ENCODE peak calls at places on chromosomes 13 and 19, in ten cellular contexts. T, A, I, O, M, Q, R, L, C and E are unnamed samples.
A peak's percentile ranks its signal among the peaks of the same experiment; 100 is the strongest.

GRCh38 chr13:81606074-81606473 is 1265.1 kb upstream of the SPRY2 start:
- DNase-seq in I (no peak), O (peak; percentile 24), R (no peak), L (no peak), A (no peak), Q (no peak), T (no peak), C (no peak), M (no peak), E (no peak)

GRCh38 chr19:33794578-33795369 is 1.9 kb upstream of the KCTD15 start:
- DNase-seq in R (no peak), Q (peak; percentile 54), L (no peak), I (no peak), M (no peak), A (no peak), O (no peak), T (no peak), C (no peak), E (no peak)

GRCh38 chr19:51887522-51888498 is at the start of gene ZNF577:
- DNase-seq in T (peak; percentile 87), A (peak; percentile 69), Q (peak; percentile 91), M (peak; percentile 83), R (no peak), O (peak; percentile 89), L (peak; percentile 7), I (peak; percentile 89), C (peak; percentile 74), E (peak; percentile 51)

GRCh38 chr13:62085337-62085736 is 669.7 kb upstream of the PCDH20 start:
- DNase-seq in R (no peak), C (no peak), T (no peak), O (no peak), Q (no peak), A (no peak), L (no peak), M (no peak), I (no peak), E (no peak)

GRCh38 chr13:106376411-106377112 is 158.9 kb downstream of the EFNB2 start:
- DNase-seq in O (peak; percentile 76), I (no peak), Q (no peak), A (no peak), T (no peak), L (no peak), R (peak; percentile 91), M (peak; percentile 49), C (peak; percentile 67), E (peak; percentile 58)

GRCh38 chr19:34310494-34310981 is 54.5 kb upstream of the GPI start:
- DNase-seq in C (no peak), R (no peak), A (no peak), O (no peak), I (no peak), L (no peak), Q (no peak), M (no peak), T (peak; percentile 83), E (no peak)

GRCh38 chr13:27338816-27339215 is 68.2 kb downstream of the RASL11A start:
- DNase-seq in Q (no peak), I (no peak), T (no peak), L (no peak), R (no peak), A (no peak), C (no peak), O (no peak), M (no peak), E (no peak)

GRCh38 chr19:18020212-18021067 is 12.5 kb downstream of the ARRDC2 start:
- DNase-seq in C (no peak), R (no peak), I (peak; percentile 94), O (no peak), M (peak; percentile 88), T (peak; percentile 82), Q (peak; percentile 95), L (no peak), A (peak; percentile 9), E (no peak)

DNA sequence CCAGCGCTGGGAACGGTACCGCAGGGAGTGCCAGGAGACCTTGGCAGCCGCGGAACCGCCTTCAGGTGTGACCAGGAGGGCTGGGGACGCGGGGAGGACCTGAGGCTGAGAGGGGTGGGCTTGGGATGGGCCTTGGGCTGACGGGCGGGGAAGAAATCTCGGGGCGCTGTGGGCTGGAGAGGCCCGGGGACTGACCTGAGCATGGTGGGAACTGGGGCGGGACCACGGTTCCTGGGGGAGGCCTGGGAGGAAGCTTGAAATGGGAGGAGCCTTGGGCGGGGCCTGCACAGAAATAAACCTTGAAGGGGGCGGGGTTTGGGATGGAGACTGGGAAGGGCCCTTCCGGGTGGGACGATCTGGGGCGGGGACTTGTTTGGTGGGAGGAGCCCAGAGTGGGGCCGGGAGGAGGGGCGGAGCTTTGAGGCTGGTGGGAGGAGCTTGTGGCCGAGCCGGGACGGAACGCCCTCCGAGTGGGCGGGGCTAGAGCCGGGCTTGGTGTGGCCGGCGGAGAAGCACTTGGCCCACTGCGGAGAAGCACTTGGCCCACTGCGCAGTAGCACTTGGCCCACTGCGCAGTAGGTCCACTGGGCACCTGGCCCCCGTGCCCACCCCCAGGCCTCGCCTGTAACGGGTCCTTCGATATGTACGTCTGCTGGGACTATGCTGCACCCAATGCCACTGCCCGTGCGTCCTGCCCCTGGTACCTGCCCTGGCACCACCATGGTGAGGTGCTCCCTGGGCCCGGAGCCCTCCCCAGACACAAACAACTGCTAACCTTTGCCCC is 2.8 kb downstream of the GIPR start:
- DNase-seq in I (no peak), T (peak; percentile 83), C (peak; percentile 36), R (peak; percentile 71), Q (peak; percentile 75), L (no peak), O (peak; percentile 85), A (peak; percentile 51), M (peak; percentile 90), E (no peak)
- H3K4me3 ChIP-seq in I (no peak overlapping the region), T (no peak overlapping the region), C (peak overlapping the region; percentile 25), R (no peak overlapping the region), Q (no peak overlapping the region), L (peak overlapping the region; percentile 24), O (no peak overlapping the region), A (no peak overlapping the region), M (peak overlapping the region; percentile 37), E (no peak overlapping the region)

DNA sequence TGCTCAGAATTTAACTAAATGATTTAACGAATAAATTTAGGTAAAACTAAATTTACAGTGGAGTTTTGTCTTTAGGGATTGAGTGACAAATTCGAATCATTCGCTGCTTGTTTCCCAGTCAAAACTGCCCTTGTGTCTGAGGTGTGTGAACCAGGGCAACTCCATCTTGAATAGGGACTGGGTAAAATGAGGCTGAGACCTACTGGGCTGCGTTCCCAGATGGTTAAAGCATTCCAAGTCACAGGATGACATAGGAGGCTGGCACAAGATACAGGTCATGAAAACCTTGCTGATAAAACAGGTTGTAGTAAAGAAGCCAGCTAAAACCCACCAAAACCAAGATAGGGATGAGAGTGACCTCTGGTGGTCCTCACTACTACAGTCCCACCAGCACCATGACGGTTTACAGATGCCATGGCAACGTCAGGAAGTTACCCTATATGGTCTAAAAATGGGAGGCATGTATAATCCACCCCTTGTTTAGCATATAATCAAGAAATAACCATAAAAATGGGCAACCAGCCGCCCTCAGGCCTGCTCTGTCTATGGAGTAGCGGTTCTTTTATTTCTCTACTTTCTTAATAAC is 10.2 kb upstream of the ANKRD10 start:
- DNase-seq in R (no peak), A (no peak), O (no peak), I (no peak), L (no peak), T (no peak), M (no peak), C (no peak), Q (no peak), E (no peak)
- TF ChIP-seq CTCF in R (peak; percentile 10), A (no peak), O (peak; percentile 27), I (no peak), L (no peak), T (no peak), M (no peak), C (peak; percentile 11), Q (no peak), E (no peak)

GRCh38 chr19:307111-307531 is 15.9 kb upstream of the PLPP2 start:
- DNase-seq in A (no peak), L (no peak), M (no peak), I (no peak), T (no peak), O (no peak), Q (no peak), C (no peak), R (no peak), E (no peak)

GRCh38 chr19:307793-308420 is 16.7 kb upstream of the PLPP2 start:
- DNase-seq in M (no peak), L (no peak), O (no peak), C (no peak), I (no peak), A (no peak), T (no peak), R (no peak), Q (no peak), E (no peak)

GRCh38 chr19:309206-309565 is 18.0 kb upstream of the PLPP2 start:
- DNase-seq in I (no peak), A (no peak), T (no peak), C (no peak), M (no peak), O (no peak), Q (no peak), R (no peak), L (no peak), E (no peak)

GRCh38 chr19:310141-310651 is 19.0 kb upstream of the PLPP2 start:
- DNase-seq in Q (no peak), M (no peak), O (no peak), R (no peak), L (no peak), C (peak; percentile 20), I (no peak), T (no peak), A (no peak), E (no peak)

DNA sequence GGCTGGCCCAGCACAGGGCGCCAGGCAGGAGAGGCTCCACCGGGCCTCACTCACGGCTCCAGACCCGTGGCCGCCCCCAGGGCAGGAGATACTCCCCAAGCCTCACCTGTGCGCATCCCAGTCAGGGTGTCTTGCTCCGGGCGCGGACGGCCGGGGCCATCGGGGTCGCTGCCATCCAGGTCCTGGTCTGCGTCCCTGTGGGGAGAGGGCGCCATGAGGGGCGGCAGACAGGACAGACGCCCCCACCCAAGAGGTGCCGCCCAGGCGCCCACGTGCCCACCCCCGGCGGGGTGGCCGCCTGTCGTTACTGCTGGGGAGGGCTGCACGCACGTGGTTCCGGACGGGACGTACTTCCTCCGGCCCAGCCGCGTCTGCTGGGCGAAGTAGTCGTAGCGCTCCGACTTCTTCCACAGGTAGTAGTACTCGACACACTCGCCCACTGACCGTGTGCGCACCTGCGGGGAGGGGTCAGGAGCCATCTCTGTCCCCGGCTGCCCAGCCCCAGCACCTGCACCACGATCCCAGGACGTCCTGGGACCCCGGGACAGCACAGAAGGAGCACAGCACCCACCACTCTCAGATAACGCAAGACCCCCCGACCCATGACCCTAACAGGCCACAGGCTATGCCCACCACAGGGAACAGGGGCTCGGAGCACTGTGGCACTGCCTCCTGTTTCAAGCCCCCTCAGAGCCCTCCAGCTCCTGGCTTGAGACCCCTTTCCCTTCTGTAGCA is 17.4 kb upstream of the PLPP2 start:
- DNase-seq in L (no peak), Q (no peak), I (no peak), O (no peak), R (no peak), M (no peak), T (no peak), A (no peak), C (no peak), E (no peak)
- H3K4me3 ChIP-seq in L (peak overlapping the region; percentile 38), Q (peak overlapping the region; percentile 43), I (no peak overlapping the region), O (no peak overlapping the region), R (no peak overlapping the region), M (peak overlapping the region; percentile 47), T (peak overlapping the region; percentile 6), A (no peak overlapping the region), C (no peak overlapping the region), E (no peak overlapping the region)

GRCh38 chr19:2270572-2271515 is 11.1 kb downstream of the PEAK3 start:
- DNase-seq in C (peak; percentile 58), Q (peak; percentile 89), I (peak; percentile 83), M (peak; percentile 93), T (peak; percentile 86), L (peak; percentile 58), R (peak; percentile 59), O (peak; percentile 70), A (peak; percentile 71), E (no peak)

GRCh38 chr19:2268480-2268830 is 12.2 kb upstream of the JSRP1 start:
- DNase-seq in M (no peak), R (no peak), I (no peak), O (no peak), Q (no peak), L (no peak), T (no peak), A (no peak), C (no peak), E (no peak)

GRCh38 chr19:2270157-2270571 is 11.8 kb downstream of the PEAK3 start:
- DNase-seq in L (no peak), R (no peak), I (peak; percentile 55), T (no peak), C (no peak), Q (peak; percentile 61), A (peak; percentile 46), M (peak; percentile 77), O (no peak), E (no peak)

GRCh38 chr19:2268861-2269243 is 12.6 kb upstream of the JSRP1 start:
- DNase-seq in L (no peak), C (no peak), I (no peak), T (no peak), R (no peak), M (no peak), Q (no peak), O (no peak), A (no peak), E (no peak)

GRCh38 chr19:2269244-2270156 is 12.5 kb downstream of the PEAK3 start:
- DNase-seq in I (peak; percentile 97), Q (peak; percentile 99), T (peak; percentile 99), A (peak; percentile 99), C (peak; percentile 89), R (peak; percentile 91), M (peak; percentile 98), L (peak; percentile 78), O (peak; percentile 89), E (peak; percentile 56)
- TF ChIP-seq CTCF in I (peak; percentile 47), Q (no peak), T (peak; percentile 56), A (no peak), C (peak; percentile 7), R (no peak), M (peak; percentile 13), L (peak; percentile 35), O (no peak), E (no peak)